ENCODE peak calls at places on chromosomes 5 and 9, in ten cellular contexts. One of them, this sample, is unnamed.

GRCh38 chr9:129109504-129109903 is 1.1 kb downstream of the CRAT start:
- DNase-seq in epithelial cell of esophagus: peak
- DNase-seq in NCI-H1092 treated with DMSO at 0.1 percent for 48 hours: no peak
- DNase-seq in D341Med: peak
- DNase-seq in psoas muscle: peak
- DNase-seq in CD14-positive monocyte: no peak
- DNase-seq in pons: peak
- DNase-seq in cardiac muscle cell: peak
- DNase-seq in left lobe of liver: peak
- DNase-seq in endothelial cell: no peak
- DNase-seq in this sample: no peak

GRCh38 chr5:140223567-140223966 is 48.6 kb downstream of the CYSTM1 start:
- DNase-seq in epithelial cell of esophagus: no peak
- DNase-seq in NCI-H1092 treated with DMSO at 0.1 percent for 48 hours: no peak
- DNase-seq in D341Med: no peak
- DNase-seq in psoas muscle: no peak
- DNase-seq in CD14-positive monocyte: no peak
- DNase-seq in pons: no peak
- DNase-seq in cardiac muscle cell: no peak
- DNase-seq in left lobe of liver: no peak
- DNase-seq in endothelial cell: no peak
- DNase-seq in this sample: no peak

GRCh38 chr5:20367178-20367577 is 379.2 kb upstream of the CDH18 start:
- DNase-seq in epithelial cell of esophagus: no peak
- DNase-seq in NCI-H1092 treated with DMSO at 0.1 percent for 48 hours: peak
- DNase-seq in D341Med: no peak
- DNase-seq in psoas muscle: no peak
- DNase-seq in CD14-positive monocyte: no peak
- DNase-seq in pons: no peak
- DNase-seq in cardiac muscle cell: no peak
- DNase-seq in left lobe of liver: peak
- DNase-seq in endothelial cell: no peak
- DNase-seq in this sample: no peak

GRCh38 chr5:163915481-163915961 is 410.1 kb downstream of the MAT2B start:
- DNase-seq in epithelial cell of esophagus: no peak
- DNase-seq in NCI-H1092 treated with DMSO at 0.1 percent for 48 hours: no peak
- DNase-seq in D341Med: no peak
- DNase-seq in psoas muscle: no peak
- DNase-seq in CD14-positive monocyte: no peak
- DNase-seq in pons: peak
- DNase-seq in cardiac muscle cell: peak
- DNase-seq in left lobe of liver: no peak
- DNase-seq in endothelial cell: no peak
- DNase-seq in this sample: no peak

GRCh38 chr5:60687927-60688720 is 11.8 kb downstream of the DEPDC1B start:
- DNase-seq in epithelial cell of esophagus: peak
- DNase-seq in NCI-H1092 treated with DMSO at 0.1 percent for 48 hours: no peak
- DNase-seq in D341Med: peak
- DNase-seq in psoas muscle: no peak
- DNase-seq in CD14-positive monocyte: no peak
- DNase-seq in pons: no peak
- DNase-seq in cardiac muscle cell: peak
- DNase-seq in left lobe of liver: no peak
- DNase-seq in endothelial cell: no peak
- DNase-seq in this sample: no peak

GRCh38 chr5:149636191-149636860 is 55.0 kb downstream of the ARHGEF37 start:
- DNase-seq in epithelial cell of esophagus: no peak
- DNase-seq in NCI-H1092 treated with DMSO at 0.1 percent for 48 hours: no peak
- DNase-seq in D341Med: no peak
- DNase-seq in psoas muscle: no peak
- DNase-seq in CD14-positive monocyte: no peak
- DNase-seq in pons: no peak
- DNase-seq in cardiac muscle cell: no peak
- DNase-seq in left lobe of liver: no peak
- DNase-seq in endothelial cell: no peak
- DNase-seq in this sample: no peak

GRCh38 chr5:127875235-127876021 is 172.2 kb downstream of the CCDC192 start:
- DNase-seq in epithelial cell of esophagus: peak
- DNase-seq in NCI-H1092 treated with DMSO at 0.1 percent for 48 hours: peak
- DNase-seq in D341Med: peak
- DNase-seq in psoas muscle: peak
- DNase-seq in CD14-positive monocyte: no peak
- DNase-seq in pons: peak
- DNase-seq in cardiac muscle cell: peak
- DNase-seq in left lobe of liver: no peak
- DNase-seq in endothelial cell: peak
- DNase-seq in this sample: no peak

GRCh38 chr5:108437425-108437824 is 55.5 kb upstream of the FBXL17 start:
- DNase-seq in epithelial cell of esophagus: no peak
- DNase-seq in NCI-H1092 treated with DMSO at 0.1 percent for 48 hours: no peak
- DNase-seq in D341Med: no peak
- DNase-seq in psoas muscle: no peak
- DNase-seq in CD14-positive monocyte: no peak
- DNase-seq in pons: no peak
- DNase-seq in cardiac muscle cell: no peak
- DNase-seq in left lobe of liver: no peak
- DNase-seq in endothelial cell: no peak
- DNase-seq in this sample: no peak

GRCh38 chr5:171865431-171865830 is 79.8 kb downstream of the SMIM23 start:
- DNase-seq in epithelial cell of esophagus: no peak
- DNase-seq in NCI-H1092 treated with DMSO at 0.1 percent for 48 hours: no peak
- DNase-seq in D341Med: no peak
- DNase-seq in psoas muscle: no peak
- DNase-seq in CD14-positive monocyte: no peak
- DNase-seq in pons: no peak
- DNase-seq in cardiac muscle cell: no peak
- DNase-seq in left lobe of liver: no peak
- DNase-seq in endothelial cell: no peak
- DNase-seq in this sample: no peak

GRCh38 chr9:74379718-74380117 is 117.4 kb upstream of the RORB start:
- DNase-seq in epithelial cell of esophagus: peak
- DNase-seq in NCI-H1092 treated with DMSO at 0.1 percent for 48 hours: peak
- DNase-seq in D341Med: peak
- DNase-seq in psoas muscle: no peak
- DNase-seq in CD14-positive monocyte: no peak
- DNase-seq in pons: peak
- DNase-seq in cardiac muscle cell: peak
- DNase-seq in left lobe of liver: peak
- DNase-seq in endothelial cell: peak
- DNase-seq in this sample: peak

GRCh38 chr5:36915653-36916052 is 39.1 kb downstream of the NIPBL start:
- DNase-seq in epithelial cell of esophagus: no peak
- DNase-seq in NCI-H1092 treated with DMSO at 0.1 percent for 48 hours: no peak
- DNase-seq in D341Med: no peak
- DNase-seq in psoas muscle: no peak
- DNase-seq in CD14-positive monocyte: no peak
- DNase-seq in pons: no peak
- DNase-seq in cardiac muscle cell: peak
- DNase-seq in left lobe of liver: no peak
- DNase-seq in endothelial cell: no peak
- DNase-seq in this sample: no peak

GRCh38 chr9:115000217-115000639 is 69.8 kb upstream of the TNFSF8 start:
- DNase-seq in epithelial cell of esophagus: peak
- DNase-seq in NCI-H1092 treated with DMSO at 0.1 percent for 48 hours: no peak
- DNase-seq in D341Med: no peak
- DNase-seq in psoas muscle: no peak
- DNase-seq in CD14-positive monocyte: no peak
- DNase-seq in pons: peak
- DNase-seq in cardiac muscle cell: no peak
- DNase-seq in left lobe of liver: no peak
- DNase-seq in endothelial cell: no peak
- DNase-seq in this sample: no peak

GRCh38 chr5:75890546-75890945 is 173.3 kb upstream of the POC5 start:
- DNase-seq in epithelial cell of esophagus: peak
- DNase-seq in NCI-H1092 treated with DMSO at 0.1 percent for 48 hours: no peak
- DNase-seq in D341Med: no peak
- DNase-seq in psoas muscle: no peak
- DNase-seq in CD14-positive monocyte: no peak
- DNase-seq in pons: no peak
- DNase-seq in cardiac muscle cell: no peak
- DNase-seq in left lobe of liver: no peak
- DNase-seq in endothelial cell: no peak
- DNase-seq in this sample: peak

GRCh38 chr5:143471041-143471509 is 67.6 kb upstream of the NR3C1 start:
- DNase-seq in epithelial cell of esophagus: peak
- DNase-seq in NCI-H1092 treated with DMSO at 0.1 percent for 48 hours: no peak
- DNase-seq in D341Med: no peak
- DNase-seq in psoas muscle: no peak
- DNase-seq in CD14-positive monocyte: no peak
- DNase-seq in pons: no peak
- DNase-seq in cardiac muscle cell: peak
- DNase-seq in left lobe of liver: no peak
- DNase-seq in endothelial cell: no peak
- DNase-seq in this sample: peak

GRCh38 chr9:121607434-121608248 is 43.8 kb upstream of the DAB2IP start:
- DNase-seq in epithelial cell of esophagus: peak
- DNase-seq in NCI-H1092 treated with DMSO at 0.1 percent for 48 hours: peak
- DNase-seq in D341Med: peak
- DNase-seq in psoas muscle: peak
- DNase-seq in CD14-positive monocyte: no peak
- DNase-seq in pons: no peak
- DNase-seq in cardiac muscle cell: peak
- DNase-seq in left lobe of liver: no peak
- DNase-seq in endothelial cell: no peak
- DNase-seq in this sample: no peak

GRCh38 chr5:150291388-150292385 is 2.1 kb upstream of the CAMK2A start:
- DNase-seq in epithelial cell of esophagus: no peak
- DNase-seq in NCI-H1092 treated with DMSO at 0.1 percent for 48 hours: no peak
- DNase-seq in D341Med: no peak
- DNase-seq in psoas muscle: no peak
- DNase-seq in CD14-positive monocyte: no peak
- DNase-seq in pons: no peak
- DNase-seq in cardiac muscle cell: peak
- DNase-seq in left lobe of liver: no peak
- DNase-seq in endothelial cell: no peak
- DNase-seq in this sample: no peak

GRCh38 chr5:97425511-97425910 is 242.5 kb upstream of the RIOK2 start:
- DNase-seq in epithelial cell of esophagus: peak
- DNase-seq in NCI-H1092 treated with DMSO at 0.1 percent for 48 hours: no peak
- DNase-seq in D341Med: peak
- DNase-seq in psoas muscle: no peak
- DNase-seq in CD14-positive monocyte: no peak
- DNase-seq in pons: peak
- DNase-seq in cardiac muscle cell: peak
- DNase-seq in left lobe of liver: no peak
- DNase-seq in endothelial cell: peak
- DNase-seq in this sample: no peak

GRCh38 chr9:99356512-99356971 is 134.5 kb downstream of the SEC61B start:
- DNase-seq in epithelial cell of esophagus: no peak
- DNase-seq in NCI-H1092 treated with DMSO at 0.1 percent for 48 hours: no peak
- DNase-seq in D341Med: no peak
- DNase-seq in psoas muscle: peak
- DNase-seq in CD14-positive monocyte: no peak
- DNase-seq in pons: peak
- DNase-seq in cardiac muscle cell: no peak
- DNase-seq in left lobe of liver: peak
- DNase-seq in endothelial cell: no peak
- DNase-seq in this sample: no peak

GRCh38 chr9:93288891-93289883 is 105.2 kb downstream of the WNK2 start:
- DNase-seq in epithelial cell of esophagus: peak
- DNase-seq in NCI-H1092 treated with DMSO at 0.1 percent for 48 hours: no peak
- DNase-seq in D341Med: peak
- DNase-seq in psoas muscle: no peak
- DNase-seq in CD14-positive monocyte: no peak
- DNase-seq in pons: no peak
- DNase-seq in cardiac muscle cell: peak
- DNase-seq in left lobe of liver: no peak
- DNase-seq in endothelial cell: no peak
- DNase-seq in this sample: no peak

GRCh38 chr9:130858734-130859705 is 24.0 kb downstream of the ABL1 start:
- DNase-seq in epithelial cell of esophagus: no peak
- DNase-seq in NCI-H1092 treated with DMSO at 0.1 percent for 48 hours: no peak
- DNase-seq in D341Med: no peak
- DNase-seq in psoas muscle: peak
- DNase-seq in CD14-positive monocyte: no peak
- DNase-seq in pons: no peak
- DNase-seq in cardiac muscle cell: no peak
- DNase-seq in left lobe of liver: no peak
- DNase-seq in endothelial cell: no peak
- DNase-seq in this sample: no peak

GRCh38 chr5:1836176-1836890 is 35.1 kb downstream of the NDUFS6 start:
- DNase-seq in epithelial cell of esophagus: no peak
- DNase-seq in NCI-H1092 treated with DMSO at 0.1 percent for 48 hours: no peak
- DNase-seq in D341Med: no peak
- DNase-seq in psoas muscle: no peak
- DNase-seq in CD14-positive monocyte: no peak
- DNase-seq in pons: no peak
- DNase-seq in cardiac muscle cell: no peak
- DNase-seq in left lobe of liver: no peak
- DNase-seq in endothelial cell: no peak
- DNase-seq in this sample: no peak

GRCh38 chr9:93280661-93281259 is 96.8 kb downstream of the WNK2 start:
- DNase-seq in epithelial cell of esophagus: peak
- DNase-seq in NCI-H1092 treated with DMSO at 0.1 percent for 48 hours: no peak
- DNase-seq in D341Med: no peak
- DNase-seq in psoas muscle: no peak
- DNase-seq in CD14-positive monocyte: no peak
- DNase-seq in pons: no peak
- DNase-seq in cardiac muscle cell: no peak
- DNase-seq in left lobe of liver: no peak
- DNase-seq in endothelial cell: no peak
- DNase-seq in this sample: no peak

GRCh38 chr5:176190886-176191755 is 47.1 kb upstream of the SIMC1 start:
- DNase-seq in epithelial cell of esophagus: no peak
- DNase-seq in NCI-H1092 treated with DMSO at 0.1 percent for 48 hours: no peak
- DNase-seq in D341Med: no peak
- DNase-seq in psoas muscle: no peak
- DNase-seq in CD14-positive monocyte: no peak
- DNase-seq in pons: no peak
- DNase-seq in cardiac muscle cell: no peak
- DNase-seq in left lobe of liver: no peak
- DNase-seq in endothelial cell: no peak
- DNase-seq in this sample: no peak